ENCODE peak calls at places on chromosomes 4 and X, in five cellular contexts. T is HTR-8/SVneo, I is M059J, K is NB4, H is psoas muscle. Y is an unnamed sample.

GRCh38 chr4:21765810-21766407 is 182.7 kb downstream of the KCNIP4 start:
- DNase-seq in T (no peak), I (peak; percentile 67), K (peak; percentile 45), H (no peak), Y (peak; percentile 82)

GRCh38 chr4:99507762-99508161 is 3.1 kb upstream of the C4orf17 start:
- DNase-seq in T (no peak), I (peak; percentile 2), K (no peak), H (no peak), Y (no peak)

GRCh38 chr4:120995611-120996010 is 73.1 kb upstream of the PRDM5 start:
- DNase-seq in T (no peak), I (no peak), K (no peak), H (no peak), Y (no peak)

GRCh38 chrX:137387646-137388045 is 178.3 kb upstream of the ZIC3 start:
- DNase-seq in T (no peak), I (no peak), K (peak; percentile 0), H (no peak), Y (no peak)

GRCh38 chrX:15107367-15107988 is 162.4 kb downstream of the ASB9 start:
- DNase-seq in T (no peak), I (peak; percentile 8), K (no peak), H (no peak), Y (no peak)

GRCh38 chrX:141405878-141406492 is 163.7 kb upstream of the SPANXC start:
- DNase-seq in T (peak; percentile 10), I (peak; percentile 88), K (no peak), H (no peak), Y (peak; percentile 12)

GRCh38 chr4:147597561-147597960 is 19.6 kb upstream of the TMEM184C start:
- DNase-seq in T (no peak), I (no peak), K (no peak), H (no peak), Y (no peak)

GRCh38 chr4:110631582-110632505 is 9.0 kb upstream of the PITX2 start:
- DNase-seq in T (peak; percentile 89), I (peak; percentile 39), K (peak; percentile 71), H (peak; percentile 79), Y (peak; percentile 91)

GRCh38 chr4:151117371-151117962 is 18.0 kb downstream of the RPS3A start:
- DNase-seq in T (peak; percentile 68), I (peak; percentile 65), K (peak; percentile 71), H (no peak), Y (peak; percentile 83)